ENCODE peak calls at places on chromosomes 11 and 22, in four cellular contexts. C, J, D and W are unnamed samples.

GRCh38 chr11:78666675-78667129 is 92.0 kb upstream of the NARS2 start:
- DNase-seq in J (no peak), D (peak; percentile 25), C (no peak), W (no peak)

GRCh38 chr11:67315325-67315909 is 12.1 kb downstream of the SSH3 start:
- DNase-seq in C (no peak), J (no peak), D (no peak), W (peak; percentile 2)

GRCh38 chr11:119376197-119376847 is 5.2 kb downstream of the USP2 start:
- DNase-seq in J (peak; percentile 88), C (no peak), D (no peak), W (no peak)

GRCh38 chr11:6926208-6927029 is at the start of gene ZNF215:
- DNase-seq in J (no peak), C (no peak), D (peak; percentile 94), W (peak; percentile 86)

GRCh38 chr11:66326261-66327111 is 9.6 kb upstream of the CD248 start:
- DNase-seq in C (no peak), J (no peak), D (no peak), W (no peak)

GRCh38 chr11:1073261-1073724 is 1.4 kb upstream of the MUC2 start:
- DNase-seq in J (peak; percentile 46), C (no peak), D (no peak), W (no peak)

GRCh38 chr11:35250192-35250591 is 111.2 kb downstream of the CD44 start:
- DNase-seq in C (no peak), J (no peak), D (no peak), W (no peak)

GRCh38 chr22:27778299-27779090 is 23.1 kb downstream of the MN1 start:
- DNase-seq in C (no peak), J (no peak), D (no peak), W (no peak)

GRCh38 chr11:84234462-84235202 is 948.5 kb upstream of the CCDC90B start:
- DNase-seq in D (no peak), C (no peak), J (no peak), W (no peak)

GRCh38 chr11:131809203-131809948 is 439.0 kb downstream of the NTM start:
- DNase-seq in C (no peak), J (no peak), D (no peak), W (no peak)

GRCh38 chr11:84806354-84806753 is 820.8 kb downstream of the DLG2 start:
- DNase-seq in C (no peak), D (no peak), J (no peak), W (no peak)

GRCh38 chr11:45017329-45017728 is 66.6 kb upstream of the TP53I11 start:
- DNase-seq in J (no peak), C (no peak), D (no peak), W (no peak)
- TF ChIP-seq BHLHE40 in J (no peak), C (no peak), D (no peak), W (no peak)

GRCh38 chr11:123576501-123576900 is 77.9 kb downstream of the SCN3B start:
- DNase-seq in J (no peak), D (no peak), C (no peak), W (no peak)

GRCh38 chr11:123578778-123579481 is 75.5 kb downstream of the SCN3B start:
- DNase-seq in D (no peak), C (no peak), J (no peak), W (no peak)

GRCh38 chr11:123576082-123576481 is 78.3 kb downstream of the SCN3B start:
- DNase-seq in C (no peak), D (no peak), J (no peak), W (no peak)

GRCh38 chr11:123575441-123575840 is 79.0 kb downstream of the SCN3B start:
- DNase-seq in D (no peak), J (no peak), C (no peak), W (no peak)

GRCh38 chr11:123577081-123577598 is 77.3 kb downstream of the SCN3B start:
- DNase-seq in D (peak; percentile 84), J (peak; percentile 16), C (no peak), W (peak; percentile 81)
- TF ChIP-seq FOXK2 in D (no peak), J (no peak), C (no peak), W (no peak)

GRCh38 chr22:26564672-26565071 is 25.3 kb downstream of the TPST2 start:
- DNase-seq in D (no peak), J (no peak), C (no peak), W (no peak)

GRCh38 chr22:26564181-26564580 is 25.8 kb downstream of the TPST2 start:
- DNase-seq in D (no peak), J (no peak), C (no peak), W (no peak)

GRCh38 chr22:26565889-26566288 is 24.0 kb downstream of the TPST2 start:
- DNase-seq in C (no peak), D (no peak), J (no peak), W (no peak)

GRCh38 chr22:26566994-26567393 is 22.9 kb downstream of the TPST2 start:
- DNase-seq in D (no peak), C (no peak), J (no peak), W (no peak)

DNA sequence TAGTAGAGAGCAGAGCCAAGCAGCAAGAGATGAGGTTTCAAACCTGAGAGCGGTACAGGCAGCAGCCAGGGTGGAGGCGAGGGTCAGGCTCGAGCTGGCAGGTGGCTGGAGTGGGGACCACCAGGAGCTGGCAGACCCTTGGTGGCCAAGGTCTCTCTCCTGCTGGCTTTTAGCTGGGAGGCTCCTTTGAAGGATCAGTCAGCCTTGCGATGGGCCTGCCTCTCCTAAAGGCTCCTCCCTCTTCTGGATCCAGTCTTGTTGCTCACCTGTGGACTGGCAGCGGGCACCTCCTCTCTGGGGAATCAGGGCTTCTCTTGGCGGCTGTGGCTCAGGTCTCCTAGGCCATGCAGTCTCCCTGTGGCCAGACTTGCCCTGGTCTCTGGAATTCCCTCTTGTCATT is 24.8 kb downstream of the TPST2 start:
- DNase-seq in D (no peak), C (no peak), J (no peak), W (no peak)
- TF ChIP-seq BHLHE40 in D (no peak), C (no peak), J (no peak), W (no peak)

GRCh38 chr11:118212781-118213565 is 11.8 kb downstream of the JAML start:
- DNase-seq in C (no peak), D (no peak), J (no peak), W (no peak)

GRCh38 chr11:118213774-118214173 is 11.0 kb downstream of the JAML start:
- DNase-seq in J (peak; percentile 51), D (no peak), C (no peak), W (no peak)

GRCh38 chr11:118210323-118210722 is 14.5 kb downstream of the JAML start:
- DNase-seq in C (no peak), J (no peak), D (no peak), W (no peak)

GRCh38 chr11:118211006-118211405 is 13.8 kb downstream of the JAML start:
- DNase-seq in D (no peak), C (no peak), J (no peak), W (no peak)

DNA sequence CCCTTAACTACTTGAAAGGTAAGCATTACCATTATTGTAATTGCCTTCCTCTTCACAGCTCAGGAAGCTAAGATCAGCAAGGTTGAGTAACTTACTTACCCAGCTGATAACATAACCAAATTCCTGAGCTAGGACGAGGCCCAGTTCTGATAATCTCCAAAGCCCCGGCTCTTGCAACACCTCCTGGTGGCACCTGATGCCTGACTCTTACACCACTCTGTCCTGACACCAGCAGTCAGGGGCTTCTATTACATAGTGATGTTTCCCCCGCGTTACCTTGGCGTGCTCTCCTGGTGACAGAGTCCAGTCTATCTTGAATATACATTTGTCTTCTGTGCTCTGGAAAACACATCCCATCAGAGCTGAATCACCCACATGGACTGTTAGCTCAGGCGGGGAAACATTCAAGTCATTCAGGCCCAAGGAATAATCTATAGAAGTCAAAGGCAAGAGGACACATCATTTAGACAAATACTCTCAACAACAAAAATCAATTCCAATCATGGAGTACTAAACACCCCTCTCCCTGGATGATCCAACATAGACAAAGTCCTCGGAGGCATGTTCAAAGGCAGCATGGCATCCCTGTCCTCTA is 12.6 kb downstream of the JAML start:
- DNase-seq in C (no peak), D (no peak), J (peak; percentile 99), W (no peak)
- TF ChIP-seq FOXK2 in C (no peak), D (no peak), J (peak; percentile 62), W (no peak)

DNA sequence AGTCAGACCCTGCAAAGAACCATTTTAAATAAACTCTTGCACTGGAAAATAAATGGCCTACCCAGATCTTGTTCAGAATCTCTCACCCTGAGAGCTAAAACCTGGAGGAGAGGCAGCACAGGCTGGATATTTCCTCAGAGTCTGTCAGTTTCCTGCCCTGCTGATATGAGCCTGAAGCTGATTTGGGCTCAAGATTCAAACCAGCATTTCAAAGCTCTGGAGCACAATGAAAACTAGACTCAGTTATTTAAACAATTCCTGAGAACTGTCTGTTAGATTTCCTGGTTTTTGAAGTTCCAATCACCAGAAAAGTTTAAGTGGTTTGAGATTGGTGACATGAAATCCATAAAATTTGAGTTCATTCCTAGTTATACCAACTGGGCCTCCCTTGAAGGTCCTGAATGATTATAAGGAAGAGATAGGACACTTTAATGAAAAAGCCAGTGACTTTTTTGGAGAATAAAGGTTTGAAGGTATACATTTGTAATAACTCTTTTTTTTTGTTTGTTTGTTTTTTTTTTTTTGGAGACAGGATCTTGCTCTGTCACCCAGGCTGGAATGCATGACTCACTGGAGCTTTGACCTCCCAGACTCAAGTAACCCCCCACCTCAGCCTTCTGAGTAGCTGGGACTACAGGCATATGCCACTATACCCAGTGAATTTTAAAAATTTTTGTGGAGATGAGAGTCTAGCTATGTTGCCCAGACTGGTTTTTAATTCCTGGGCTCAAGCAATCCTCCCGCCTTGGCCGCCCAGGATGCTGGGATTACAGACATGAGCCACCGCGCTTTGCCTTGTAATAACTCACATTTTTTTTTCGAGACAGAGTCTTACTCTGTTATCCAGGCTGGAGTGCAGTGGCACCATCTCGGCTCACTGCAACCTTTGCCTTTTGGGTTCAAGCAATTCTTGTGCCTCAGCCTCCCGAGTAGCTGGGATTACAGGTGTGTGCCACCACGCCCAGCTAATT is 8.0 kb upstream of the ESAM start:
- DNase-seq in D (no peak), J (peak; percentile 51), C (no peak), W (no peak)
- TF ChIP-seq BHLHE40 in D (no peak), J (no peak), C (no peak), W (no peak)